ENCODE peak calls at places on chromosomes 16 and 17, in ten cellular contexts. D, E, U, W, K, X, Y, L, M and N are unnamed samples.

GRCh38 chr16:50038756-50039529 is 13.9 kb downstream of the CNEP1R1 start:
- DNase-seq in D (no peak), E (peak), U (no peak), W (no peak), K (no peak), X (no peak), Y (no peak), L (no peak), M (no peak), N (no peak)

GRCh38 chr17:67244621-67245072 is 349 bp downstream of the HELZ start:
- DNase-seq in D (peak), E (no peak), U (peak), W (no peak), K (no peak), X (no peak), Y (no peak), L (no peak), M (peak), N (peak)

GRCh38 chr17:74923538-74924249 is 379 bp upstream of the OTOP2 start:
- DNase-seq in D (peak), E (peak), U (peak), W (peak), K (peak), X (no peak), Y (peak), L (peak), M (no peak), N (peak)

GRCh38 chr17:75845933-75846700 is 1.9 kb upstream of the UNC13D start:
- DNase-seq in D (no peak), E (no peak), U (no peak), W (no peak), K (no peak), X (no peak), Y (no peak), L (no peak), M (no peak), N (no peak)

GRCh38 chr17:4368341-4368740 is 1.9 kb upstream of the UBE2G1 start:
- DNase-seq in D (no peak), E (no peak), U (no peak), W (peak), K (no peak), X (no peak), Y (no peak), L (no peak), M (no peak), N (no peak)

GRCh38 chr17:37490638-37491614 is 1.2 kb downstream of the DUSP14 start:
- DNase-seq in D (peak), E (peak), U (no peak), W (peak), K (peak), X (no peak), Y (no peak), L (no peak), M (peak), N (no peak)

GRCh38 chr16:10992797-10993196 is 48.4 kb downstream of the CLEC16A start:
- DNase-seq in D (peak), E (no peak), U (no peak), W (no peak), K (peak), X (no peak), Y (no peak), L (no peak), M (peak), N (no peak)

GRCh38 chr16:22320572-22321339 is 23.5 kb downstream of the POLR3E start:
- DNase-seq in D (no peak), E (no peak), U (no peak), W (no peak), K (no peak), X (no peak), Y (no peak), L (no peak), M (no peak), N (no peak)

GRCh38 chr17:57988301-57989010 is 402 bp upstream of the VEZF1 start:
- DNase-seq in D (peak), E (peak), U (no peak), W (peak), K (peak), X (peak), Y (peak), L (peak), M (peak), N (peak)

GRCh38 chr17:48598727-48599126 is 5.1 kb upstream of the HOXB5 start:
- DNase-seq in D (no peak), E (no peak), U (no peak), W (no peak), K (no peak), X (no peak), Y (no peak), L (no peak), M (no peak), N (no peak)

GRCh38 chr16:27779719-27780161 is 229.8 kb downstream of the KATNIP start:
- DNase-seq in D (peak), E (no peak), U (no peak), W (peak), K (no peak), X (peak), Y (no peak), L (no peak), M (peak), N (no peak)

GRCh38 chr17:60160829-60161501 is 11.2 kb downstream of the CA4 start:
- DNase-seq in D (no peak), E (no peak), U (no peak), W (no peak), K (no peak), X (no peak), Y (no peak), L (no peak), M (no peak), N (no peak)

GRCh38 chr16:77376358-77376757 is 58.5 kb downstream of the ADAMTS18 start:
- DNase-seq in D (peak), E (no peak), U (no peak), W (peak), K (no peak), X (no peak), Y (no peak), L (no peak), M (no peak), N (no peak)

GRCh38 chr16:85656351-85657266 is 32.1 kb downstream of the GINS2 start:
- DNase-seq in D (no peak), E (no peak), U (no peak), W (no peak), K (no peak), X (no peak), Y (no peak), L (no peak), M (no peak), N (no peak)

GRCh38 chr16:50718061-50718760 is 23.7 kb upstream of the CYLD start:
- DNase-seq in D (peak), E (no peak), U (no peak), W (no peak), K (no peak), X (no peak), Y (no peak), L (no peak), M (no peak), N (no peak)

GRCh38 chr17:75927286-75927922 is 13.4 kb downstream of the FBF1 start:
- DNase-seq in D (no peak), E (no peak), U (no peak), W (peak), K (peak), X (no peak), Y (peak), L (no peak), M (no peak), N (no peak)

GRCh38 chr16:86722970-86723369 is 144.6 kb downstream of the FOXL1 start:
- DNase-seq in D (no peak), E (no peak), U (no peak), W (no peak), K (no peak), X (no peak), Y (no peak), L (no peak), M (no peak), N (no peak)

GRCh38 chr17:62126292-62126691 is 61.2 kb upstream of the MED13 start:
- DNase-seq in D (no peak), E (no peak), U (no peak), W (no peak), K (no peak), X (no peak), Y (peak), L (no peak), M (no peak), N (no peak)

GRCh38 chr17:62984801-62985200 is 18.8 kb downstream of the TANC2 start:
- DNase-seq in D (no peak), E (no peak), U (no peak), W (no peak), K (no peak), X (no peak), Y (no peak), L (no peak), M (no peak), N (no peak)

GRCh38 chr16:19354371-19354770 is 63.3 kb upstream of the TMC5 start:
- DNase-seq in D (no peak), E (no peak), U (no peak), W (no peak), K (no peak), X (no peak), Y (no peak), L (no peak), M (no peak), N (no peak)

GRCh38 chr16:89409161-89409711 is 81.1 kb downstream of the ANKRD11 start:
- DNase-seq in D (peak), E (no peak), U (peak), W (peak), K (no peak), X (no peak), Y (no peak), L (peak), M (no peak), N (peak)

GRCh38 chr16:66508914-66509496 is 40.9 kb downstream of the TK2 start:
- DNase-seq in D (no peak), E (no peak), U (no peak), W (no peak), K (no peak), X (no peak), Y (no peak), L (no peak), M (no peak), N (no peak)

GRCh38 chr16:81996664-81997529 is 14.4 kb downstream of the SDR42E1 start:
- DNase-seq in D (peak), E (no peak), U (no peak), W (peak), K (peak), X (no peak), Y (no peak), L (no peak), M (peak), N (no peak)

GRCh38 chr16:471353-472198 is 46.1 kb downstream of the RAB11FIP3 start:
- DNase-seq in D (peak), E (peak), U (no peak), W (no peak), K (no peak), X (no peak), Y (no peak), L (no peak), M (no peak), N (no peak)

GRCh38 chr16:16884451-16884850 is 505.5 kb downstream of the NPIPA7 start:
- DNase-seq in D (no peak), E (no peak), U (no peak), W (no peak), K (no peak), X (no peak), Y (no peak), L (no peak), M (no peak), N (no peak)

GRCh38 chr16:79097090-79097489 is 503.4 kb downstream of the MAF start:
- DNase-seq in D (no peak), E (no peak), U (no peak), W (no peak), K (no peak), X (no peak), Y (no peak), L (no peak), M (no peak), N (no peak)